ENCODE peak calls at places on chromosomes 3 and 15, in four cellular contexts. V is GM23248, U is hepatocyte, O is PC-9. J is an unnamed sample.
A peak's percentile ranks its signal among the peaks of the same experiment; 100 is the strongest.

GRCh38 chr3:87287025-87287424 is 10.6 kb upstream of the POU1F1 start:
- DNase-seq in O (no peak), U (no peak), V (peak; percentile 79), J (peak; percentile 70)

GRCh38 chr3:65484964-65485363 is 553.8 kb downstream of the MAGI1 start:
- DNase-seq in V (peak; percentile 10), O (no peak), U (no peak), J (peak; percentile 54)

GRCh38 chr3:62749130-62749529 is 126.1 kb downstream of the CADPS start:
- DNase-seq in U (no peak), V (no peak), O (no peak), J (no peak)

GRCh38 chr15:30072630-30073029 is 10.1 kb upstream of the GOLGA8J start:
- DNase-seq in O (no peak), V (peak; percentile 34), U (no peak), J (no peak)

GRCh38 chr15:63605816-63606215 is 8.6 kb downstream of the FBXL22 start:
- DNase-seq in V (no peak), U (no peak), O (no peak), J (no peak)

GRCh38 chr3:176867681-176868663 is 329.3 kb downstream of the TBL1XR1 start:
- DNase-seq in O (peak; percentile 61), U (peak; percentile 6), V (no peak), J (peak; percentile 68)

GRCh38 chr3:129054605-129055104 is 5.9 kb upstream of the GP9 start:
- DNase-seq in V (no peak), U (peak; percentile 38), O (no peak), J (no peak)

GRCh38 chr3:30640856-30641255 is 34.5 kb downstream of the TGFBR2 start:
- DNase-seq in U (no peak), V (no peak), O (no peak), J (no peak)

GRCh38 chr3:147410518-147411234 is 1.5 kb downstream of the ZIC1 start:
- DNase-seq in V (peak; percentile 95), U (no peak), O (no peak), J (no peak)
- TF ChIP-seq EZH2 in V (no peak), U (peak; percentile 73), O (no peak), J (peak; percentile 85)

DNA sequence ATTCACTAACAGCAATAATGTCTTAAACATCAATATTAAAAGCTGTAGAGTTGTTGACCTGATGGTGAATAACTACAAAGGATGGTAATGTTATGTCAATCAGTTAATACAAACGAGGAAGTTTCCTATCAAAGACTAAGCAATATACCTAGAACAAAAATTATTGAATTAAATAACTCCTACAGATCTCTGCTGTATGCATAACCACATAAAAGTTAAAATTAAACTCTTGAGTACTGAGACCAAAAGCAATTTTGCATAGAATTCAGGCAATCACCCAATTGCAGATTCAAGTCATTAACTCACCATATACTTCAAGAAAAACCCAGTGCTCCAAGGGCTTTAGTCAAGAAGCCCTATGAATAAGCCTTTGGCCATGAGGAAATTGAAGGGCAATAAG is 518.8 kb downstream of the MECOM start:
- DNase-seq in O (no peak), U (no peak), V (peak; percentile 8), J (peak; percentile 28)
- H3K4me3 ChIP-seq in O (peak overlapping the region; percentile 91), U (no peak overlapping the region), V (peak overlapping the region; percentile 97), J (peak overlapping the region; percentile 96)

DNA sequence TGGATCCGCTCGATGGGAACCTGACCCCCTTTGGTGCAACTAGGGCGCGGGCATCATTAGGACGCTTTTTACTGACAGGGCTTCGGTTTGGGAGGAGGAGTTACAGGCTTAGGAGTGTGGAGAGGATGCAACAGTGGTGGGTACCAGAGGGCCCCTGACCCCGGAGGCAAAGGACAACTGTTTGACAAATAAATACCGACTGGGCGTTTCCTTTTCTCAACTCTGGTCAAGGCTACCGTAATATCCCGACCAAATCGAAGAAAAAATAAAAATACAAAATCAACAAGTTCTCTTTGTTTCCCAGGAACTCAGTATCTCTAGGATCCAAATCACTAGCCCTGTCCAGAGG is 349 bp upstream of the DGKG start:
- DNase-seq in U (no peak), V (no peak), O (no peak), J (no peak)
- TF ChIP-seq EZH2 in U (peak; percentile 1), V (no peak), O (no peak), J (no peak)

DNA sequence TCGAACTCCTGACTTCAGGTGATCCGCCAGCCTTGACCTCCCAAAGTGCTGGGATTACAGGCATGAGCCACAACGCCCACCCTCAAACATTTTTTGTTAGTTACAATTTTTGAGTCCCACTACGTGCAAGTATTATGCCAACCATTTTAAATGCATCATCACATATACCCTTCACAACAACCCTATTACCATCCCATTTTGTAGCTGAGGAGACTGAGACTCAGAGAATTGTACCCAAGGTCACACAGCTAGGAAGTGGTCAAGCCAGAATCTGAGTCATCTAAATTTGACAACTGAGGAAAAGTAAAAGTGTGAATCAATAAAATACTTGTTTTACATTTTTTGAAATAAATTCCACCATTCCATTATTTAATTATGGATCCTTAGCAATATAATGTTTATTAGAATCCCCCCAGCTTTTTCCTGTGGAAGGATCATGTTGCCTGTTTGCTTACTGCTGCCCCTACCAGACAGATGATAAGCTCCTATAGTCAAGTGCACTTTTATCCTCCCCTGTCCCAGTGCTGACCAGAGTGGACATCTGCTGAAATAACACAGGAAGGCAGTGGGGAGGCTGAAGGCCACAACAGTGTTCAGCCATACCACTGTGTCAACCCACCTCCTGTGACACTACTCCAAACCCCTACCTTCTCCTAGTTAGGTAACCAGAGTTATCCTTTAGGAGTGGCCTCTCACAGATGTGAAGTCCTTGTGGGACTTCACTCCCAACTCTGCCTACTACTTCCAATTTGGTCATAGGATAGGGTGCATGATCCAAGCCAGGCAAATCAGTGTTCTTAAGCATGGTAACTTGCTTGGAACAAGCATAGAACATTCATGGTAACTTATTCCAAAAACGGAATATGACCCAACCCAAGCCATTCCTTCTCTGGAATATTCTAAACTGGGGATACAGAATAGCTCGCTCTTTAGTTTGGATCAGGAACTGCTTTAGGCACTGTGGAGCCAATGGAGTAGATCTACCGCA is 28.1 kb downstream of the PRKAR2A start:
- DNase-seq in V (no peak), U (no peak), O (no peak), J (no peak)
- H3K4me3 ChIP-seq in V (no peak overlapping the region), U (no peak overlapping the region), O (no peak overlapping the region), J (no peak overlapping the region)

GRCh38 chr3:44024194-44024593 is 217.5 kb upstream of the TOPAZ1 start:
- DNase-seq in V (no peak), O (no peak), U (no peak), J (no peak)

GRCh38 chr3:44026224-44026865 is 215.3 kb upstream of the TOPAZ1 start:
- DNase-seq in O (peak; percentile 4), V (no peak), U (no peak), J (peak; percentile 46)

GRCh38 chr3:44020178-44020577 is 221.5 kb upstream of the TOPAZ1 start:
- DNase-seq in V (no peak), U (no peak), O (no peak), J (no peak)

GRCh38 chr3:44019736-44020135 is 221.9 kb upstream of the TOPAZ1 start:
- DNase-seq in U (no peak), V (no peak), O (no peak), J (no peak)

DNA sequence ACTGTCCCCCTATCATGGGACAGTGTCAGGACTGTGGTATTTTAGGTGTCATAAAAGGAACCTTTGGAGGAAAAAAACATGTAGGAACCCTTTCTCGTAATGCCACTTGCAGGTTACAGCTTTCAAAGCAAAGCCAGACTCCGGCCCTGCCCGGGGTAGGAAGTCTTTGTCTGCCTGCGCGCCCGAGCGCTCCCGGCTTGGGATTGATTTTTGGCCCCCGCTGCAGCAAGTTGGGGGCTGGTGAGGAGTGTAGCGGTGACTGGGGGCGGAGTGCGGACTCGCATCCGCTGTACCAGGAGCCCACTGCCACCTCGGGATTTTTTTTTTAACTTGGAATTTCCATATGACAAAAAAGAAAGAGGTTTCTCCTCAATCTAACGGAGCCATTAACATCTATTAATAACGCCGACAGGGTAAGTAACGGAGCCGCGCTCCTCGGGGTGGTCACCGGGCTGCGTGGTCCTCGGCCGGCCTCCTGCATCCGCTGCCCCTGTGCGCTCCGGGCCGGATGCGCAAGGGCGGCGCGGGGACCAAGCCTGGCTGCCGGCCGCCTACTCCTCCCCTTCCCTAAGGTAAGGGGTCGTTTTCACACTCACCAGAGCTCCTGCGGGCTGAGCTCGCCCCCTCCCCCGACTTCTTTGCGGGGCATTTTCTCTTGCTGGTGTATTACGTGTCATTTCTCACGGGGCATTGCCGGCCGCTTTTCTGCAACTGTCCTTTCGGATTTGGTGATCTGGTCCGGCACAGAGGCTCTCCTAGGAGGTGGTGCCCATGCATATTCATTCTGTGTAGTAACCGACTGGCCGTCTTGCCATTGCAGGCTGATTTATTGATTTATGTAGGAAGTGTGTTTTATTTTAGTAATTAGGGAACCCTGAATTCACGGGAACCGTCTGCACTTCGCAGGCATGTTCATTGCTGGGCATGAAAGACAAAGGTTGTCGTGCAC is 219.8 kb upstream of the TOPAZ1 start:
- DNase-seq in O (no peak), V (peak; percentile 41), U (no peak), J (no peak)
- TF ChIP-seq EZH2 in O (no peak), V (peak; percentile 59), U (no peak), J (no peak)

DNA sequence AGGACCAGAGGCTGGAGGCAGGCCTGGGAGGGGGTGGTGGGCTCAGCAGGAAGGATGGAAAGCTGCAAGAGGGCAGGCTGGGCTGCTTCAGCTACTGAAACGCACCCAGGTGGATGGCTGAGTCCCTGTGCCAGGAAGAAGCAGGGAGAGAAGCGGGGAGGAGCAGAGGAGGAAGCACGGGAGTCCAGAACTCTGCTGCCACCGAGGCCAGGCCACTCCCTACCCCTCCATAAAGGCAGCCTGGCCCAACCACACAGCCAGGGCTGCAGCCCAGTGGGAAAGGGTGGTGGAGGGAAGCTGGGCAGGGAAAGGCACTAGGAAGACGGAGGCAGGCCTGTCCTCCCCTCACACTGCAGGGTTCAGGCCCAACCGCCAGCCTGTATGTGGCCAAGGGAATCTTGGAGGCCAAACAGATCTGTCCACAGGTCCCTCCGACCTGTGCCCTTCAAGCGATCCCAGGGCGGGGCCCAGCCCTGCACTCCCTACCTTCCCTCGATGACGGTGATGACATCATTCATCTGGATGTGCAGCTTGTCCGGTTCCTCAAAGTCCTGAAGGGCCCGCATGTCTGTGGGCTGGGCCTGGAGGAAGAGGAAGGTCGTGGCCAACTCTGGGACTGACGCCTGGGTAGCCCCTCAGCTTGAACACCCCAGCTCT is 30.5 kb downstream of the TNK2 start:
- DNase-seq in U (no peak), O (peak; percentile 58), V (no peak), J (no peak)
- H3K4me3 ChIP-seq in U (no peak overlapping the region), O (peak overlapping the region; percentile 57), V (no peak overlapping the region), J (no peak overlapping the region)

GRCh38 chr15:32718082-32718821 is 448 bp downstream of the GREM1 start:
- DNase-seq in V (peak; percentile 74), U (peak; percentile 34), O (no peak), J (peak; percentile 32)
- TF ChIP-seq EZH2 in V (no peak), U (no peak), O (no peak), J (peak; percentile 96)

GRCh38 chr15:82951472-82952155 is 906 bp downstream of the HOMER2 start:
- DNase-seq in V (peak; percentile 75), O (no peak), U (no peak), J (peak; percentile 24)
- H3K4me3 ChIP-seq in V (peak overlapping the region; percentile 84), O (peak overlapping the region; percentile 47), U (peak overlapping the region; percentile 64), J (peak overlapping the region; percentile 76)